ENCODE peak calls at places on chromosomes 16 and 17, in eight cellular contexts. G is GM23248, U is pancreas, S is IMR-90, I is heart left ventricle, M is bronchial epithelial cell, H is adrenal gland, B is Caco-2. O is an unnamed sample. For H3K27me3, the result is how much of the 10 kb centered on the place peaks cover.

GRCh38 chr17:32732900-32733299 is 144.0 kb downstream of the MYO1D start:
- DNase-seq in G (no peak), U (no peak), S (no peak), I (no peak), M (no peak), H (no peak), B (no peak), O (peak)

GRCh38 chr17:44546711-44547606 is 10.3 kb upstream of the FZD2 start:
- DNase-seq in G (peak), U (no peak), S (peak), I (no peak), M (peak), H (no peak), B (no peak), O (no peak)

GRCh38 chr16:88014201-88014781 is 63.1 kb downstream of the BANP start:
- DNase-seq in G (peak), U (no peak), S (peak), I (no peak), M (no peak), H (no peak), B (peak), O (peak)

GRCh38 chr17:9291912-9292562 is 270.7 kb downstream of the NTN1 start:
- DNase-seq in G (peak), U (peak), S (peak), I (peak), M (peak), H (peak), B (no peak), O (peak)

GRCh38 chr17:75616521-75617122 is 16.6 kb upstream of the SMIM5 start:
- DNase-seq in G (no peak), U (no peak), S (no peak), I (no peak), M (no peak), H (no peak), B (no peak), O (no peak)

GRCh38 chr16:89964201-89964600 is 15.6 kb downstream of the DEF8 start:
- DNase-seq in G (no peak), U (no peak), S (no peak), I (no peak), M (no peak), H (no peak), B (no peak), O (no peak)

GRCh38 chr16:19417640-19418039 is at the start of gene TMC5:
- DNase-seq in G (no peak), U (no peak), S (no peak), I (no peak), M (no peak), H (no peak), B (no peak), O (no peak)

GRCh38 chr16:87007907-87008306 is 309.3 kb downstream of the C16orf95 start:
- DNase-seq in G (no peak), U (no peak), S (no peak), I (no peak), M (no peak), H (no peak), B (no peak), O (no peak)

GRCh38 chr16:11629071-11630030 is 38.9 kb upstream of the SNN start:
- DNase-seq in G (no peak), U (peak), S (peak), I (peak), M (no peak), H (no peak), B (no peak), O (no peak)

GRCh38 chr17:67696347-67696746 is 21.4 kb upstream of the NOL11 start:
- DNase-seq in G (no peak), U (no peak), S (peak), I (no peak), M (peak), H (no peak), B (no peak), O (no peak)

GRCh38 chr17:81487487-81488275 is 24.9 kb downstream of the ACTG1 start:
- DNase-seq in G (peak), U (peak), S (peak), I (peak), M (no peak), H (peak), B (peak), O (no peak)

GRCh38 chr16:29876578-29877249 is 13.7 kb upstream of the CDIPT start:
- DNase-seq in G (peak), U (no peak), S (no peak), I (no peak), M (no peak), H (no peak), B (no peak), O (no peak)

GRCh38 chr16:80824623-80825364 is 20.4 kb upstream of the CDYL2 start:
- DNase-seq in G (peak), U (peak), S (peak), I (no peak), M (peak), H (peak), B (no peak), O (no peak)

GRCh38 chr16:29306953-29307597 is 99.4 kb downstream of the NPIPB11 start:
- DNase-seq in G (peak), U (no peak), S (peak), I (no peak), M (no peak), H (no peak), B (no peak), O (no peak)

GRCh38 chr16:77833906-77834599 is 45.7 kb downstream of the VAT1L start:
- DNase-seq in G (peak), U (no peak), S (peak), I (no peak), M (peak), H (no peak), B (no peak), O (no peak)

DNA sequence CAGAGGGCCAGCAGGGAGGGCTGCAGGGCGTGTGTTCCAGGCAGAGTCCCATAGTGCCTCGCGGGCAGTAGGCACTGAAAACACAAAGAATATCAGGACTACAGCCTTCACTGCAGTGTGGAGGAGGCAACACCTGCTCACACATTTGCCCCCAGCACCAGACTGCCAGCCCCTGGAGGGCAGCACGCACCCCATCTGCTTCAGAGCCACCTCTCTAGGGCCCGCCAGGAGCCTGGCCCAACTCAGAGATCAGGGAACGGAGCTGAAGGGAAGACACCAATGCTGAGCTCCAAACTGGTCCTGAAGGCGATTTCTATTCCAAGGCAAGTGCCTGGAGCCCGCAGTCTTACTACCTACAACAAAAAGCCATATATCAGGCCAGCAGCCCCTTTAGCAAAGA is 130.3 kb downstream of the ZNF423 start:
- DNase-seq in G (no peak), U (no peak), S (no peak), I (no peak), M (no peak), H (no peak), B (no peak), O (no peak)
- H3K27me3 ChIP-seq in G (under half), U (under half), S (under half), I (under half), M (under half), H (under half), B (under half), O (under half)

GRCh38 chr17:49439305-49439672 is 24.6 kb upstream of the PHB1 start:
- DNase-seq in G (no peak), U (no peak), S (no peak), I (no peak), M (no peak), H (no peak), B (peak), O (no peak)
- H3K4me3 ChIP-seq in G (no peak), U (no peak), S (no peak), I (no peak), M (no peak), H (no peak), B (no peak), O (no peak)

GRCh38 chr17:7234100-7235012 is at the start of gene DVL2:
- DNase-seq in G (peak), U (peak), S (peak), I (peak), M (peak), H (peak), B (peak), O (peak)
- H3K27me3 ChIP-seq in G (under half), U (under half), S (under half), I (under half), M (under half), H (under half), B (under half), O (under half)

GRCh38 chr17:64019486-64020067 is 856 bp downstream of the ICAM2 start:
- DNase-seq in G (no peak), U (no peak), S (no peak), I (no peak), M (no peak), H (peak), B (no peak), O (no peak)
- H3K4me3 ChIP-seq in G (no peak), U (peak), S (no peak), I (peak), M (no peak), H (no peak), B (no peak), O (peak)

DNA sequence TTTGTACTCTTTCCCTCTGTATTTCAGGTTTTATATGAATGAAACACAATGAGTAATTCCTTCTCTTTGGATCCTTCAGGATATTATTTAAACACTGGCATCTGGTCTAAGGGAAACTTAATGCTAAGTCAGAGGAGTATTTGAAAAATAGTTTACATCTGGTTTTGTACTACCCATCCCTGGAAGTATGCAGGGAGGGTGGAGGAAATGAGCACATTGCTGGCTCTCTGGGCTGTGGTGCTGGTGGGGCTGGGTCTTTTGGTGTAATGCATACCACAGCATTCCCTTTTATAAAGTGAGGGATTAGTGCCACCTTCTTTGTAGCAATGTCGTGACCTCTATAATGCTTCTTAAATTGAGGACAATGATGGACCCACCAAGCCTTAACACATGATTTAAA is 105.4 kb upstream of the AXIN2 start:
- DNase-seq in G (no peak), U (no peak), S (peak), I (no peak), M (no peak), H (no peak), B (no peak), O (no peak)
- H3K27me3 ChIP-seq in G (under half), U (under half), S (under half), I (under half), M (under half), H (under half), B (under half), O (under half)

DNA sequence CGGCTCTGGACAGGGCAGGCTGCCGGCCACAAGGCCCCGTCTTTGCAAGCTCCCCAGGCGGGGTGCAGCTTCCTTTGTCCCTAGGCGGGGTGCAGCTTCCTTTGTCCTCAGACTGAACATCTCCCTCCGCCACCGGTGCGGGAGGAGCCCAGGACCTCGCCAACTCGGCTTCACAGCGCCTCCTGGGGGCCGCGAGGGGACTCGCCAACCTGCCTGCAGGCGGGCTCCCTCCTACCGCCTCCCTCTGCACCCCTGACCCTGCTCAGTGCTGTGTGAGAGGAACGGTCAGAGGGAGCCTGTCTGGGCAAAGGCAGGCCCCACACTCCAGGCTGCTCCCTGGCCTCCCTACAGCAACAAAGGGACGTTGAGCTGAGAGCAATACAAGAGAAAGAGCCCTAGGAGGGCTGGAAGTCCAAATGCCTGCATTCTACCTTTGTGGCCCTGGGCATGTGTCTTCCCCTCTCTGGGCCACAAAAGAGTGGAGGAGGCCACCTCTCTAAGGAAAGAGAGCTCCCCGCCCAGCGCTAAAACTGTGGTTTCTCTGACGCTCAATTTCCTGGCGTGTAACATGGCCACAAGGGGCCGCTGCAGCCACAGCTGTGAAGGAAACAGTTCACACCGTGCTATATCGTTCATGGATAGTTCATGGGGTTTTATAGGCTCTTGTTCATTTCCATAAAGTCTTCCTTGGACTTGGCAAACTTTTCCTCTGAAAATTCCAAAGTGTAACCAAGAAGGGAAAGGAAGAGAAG is 20.9 kb upstream of the KRT19 start:
- DNase-seq in G (peak), U (peak), S (peak), I (peak), M (peak), H (peak), B (peak), O (peak)
- H3K4me3 ChIP-seq in G (no peak), U (peak), S (no peak), I (peak), M (peak), H (no peak), B (no peak), O (peak)

DNA sequence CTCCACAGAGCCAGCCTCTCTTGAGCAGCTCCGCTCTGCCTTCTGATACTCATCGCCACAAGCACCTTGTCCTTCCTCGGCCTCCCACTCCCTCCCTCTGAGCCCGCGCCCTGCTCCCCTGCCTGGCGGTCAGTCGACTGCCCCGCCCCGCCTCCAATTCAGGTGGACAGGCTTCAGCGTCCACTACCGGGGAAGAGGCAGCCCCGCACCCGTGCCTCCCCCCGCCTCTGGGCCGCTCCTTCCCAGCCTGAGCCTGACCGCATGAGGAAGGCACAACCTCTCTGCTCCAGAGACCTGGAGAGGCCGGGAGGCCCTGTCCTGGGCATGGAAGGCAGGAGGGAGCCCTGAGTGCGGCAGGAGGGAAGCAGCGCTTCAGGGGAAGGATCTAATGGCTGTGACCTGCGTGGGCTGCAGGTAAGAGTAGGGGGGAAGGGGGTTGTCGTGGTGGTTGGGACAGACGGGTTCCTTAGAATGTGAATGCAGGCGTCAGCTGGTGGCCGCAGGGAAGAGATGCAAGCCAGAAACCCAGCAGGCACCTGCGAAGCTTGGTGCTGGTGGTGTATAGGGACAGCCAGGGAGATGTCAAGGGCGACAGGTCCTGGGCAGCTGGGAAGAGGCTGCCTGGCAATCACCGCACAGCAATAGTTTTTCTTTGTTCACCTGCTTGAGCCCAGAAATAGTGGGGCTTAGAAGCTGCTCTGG is 3.0 kb upstream of the SLC6A4 start:
- DNase-seq in G (no peak), U (no peak), S (no peak), I (no peak), M (no peak), H (peak), B (no peak), O (no peak)
- H3K27me3 ChIP-seq in G (under half), U (under half), S (half or more), I (under half), M (under half), H (under half), B (under half), O (under half)

GRCh38 chr17:82542439-82542838 is 22.9 kb downstream of the FOXK2 start:
- DNase-seq in G (no peak), U (no peak), S (no peak), I (no peak), M (no peak), H (no peak), B (no peak), O (no peak)

GRCh38 chr17:82545071-82545462 is 25.5 kb downstream of the FOXK2 start:
- DNase-seq in G (peak), U (no peak), S (no peak), I (peak), M (no peak), H (no peak), B (no peak), O (no peak)

GRCh38 chr17:82547981-82548380 is 28.4 kb downstream of the FOXK2 start:
- DNase-seq in G (no peak), U (no peak), S (no peak), I (no peak), M (no peak), H (no peak), B (no peak), O (no peak)

GRCh38 chr17:82548681-82549303 is 29.3 kb downstream of the FOXK2 start:
- DNase-seq in G (no peak), U (no peak), S (no peak), I (peak), M (no peak), H (no peak), B (no peak), O (no peak)

DNA sequence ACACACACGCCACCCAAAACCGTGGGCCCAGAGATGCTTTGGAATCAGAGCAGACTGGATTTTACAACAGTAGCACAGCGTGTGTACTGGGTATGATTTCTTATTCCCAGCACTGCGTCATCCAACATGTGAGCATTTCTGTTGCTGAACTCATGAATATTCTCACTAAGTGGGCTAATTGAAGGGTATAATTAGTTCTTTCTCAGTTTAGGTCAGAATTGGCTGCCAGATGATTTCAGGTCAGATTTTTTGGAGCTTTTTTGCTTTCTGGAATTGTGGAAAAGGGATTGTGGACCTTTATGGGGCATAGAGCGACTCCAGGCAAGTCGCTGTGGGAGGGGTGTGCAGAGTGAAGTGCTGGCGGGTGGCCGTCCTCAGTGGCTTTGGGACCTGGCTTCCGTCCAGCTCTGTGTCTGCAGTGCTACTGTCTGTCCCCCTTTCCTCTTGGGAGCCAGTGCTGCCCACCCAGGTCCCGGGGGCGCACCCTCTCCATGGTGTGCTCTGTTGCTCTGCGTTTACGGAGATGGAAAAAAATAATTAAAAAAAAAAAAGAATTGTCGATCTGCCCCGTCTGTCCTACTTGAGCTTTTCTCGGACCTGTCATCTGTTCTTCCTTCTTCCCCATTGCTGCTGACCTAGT is 25.0 kb downstream of the FOXK2 start:
- DNase-seq in G (no peak), U (no peak), S (no peak), I (peak), M (no peak), H (no peak), B (no peak), O (no peak)
- H3K4me3 ChIP-seq in G (no peak), U (no peak), S (no peak), I (no peak), M (no peak), H (no peak), B (no peak), O (peak)

GRCh38 chr17:83113792-83114191 is 34.4 kb downstream of the METRNL start:
- DNase-seq in G (no peak), U (no peak), S (no peak), I (no peak), M (no peak), H (no peak), B (no peak), O (no peak)

GRCh38 chr17:83111516-83112282 is 32.3 kb downstream of the METRNL start:
- DNase-seq in G (no peak), U (no peak), S (no peak), I (no peak), M (no peak), H (no peak), B (no peak), O (no peak)

GRCh38 chr17:83115202-83115651 is 35.8 kb downstream of the METRNL start:
- DNase-seq in G (no peak), U (no peak), S (no peak), I (no peak), M (no peak), H (no peak), B (no peak), O (no peak)

GRCh38 chr17:83114706-83115105 is 35.3 kb downstream of the METRNL start:
- DNase-seq in G (no peak), U (no peak), S (no peak), I (no peak), M (no peak), H (no peak), B (no peak), O (no peak)

GRCh38 chr17:83113381-83113780 is 34.0 kb downstream of the METRNL start:
- DNase-seq in G (no peak), U (no peak), S (no peak), I (no peak), M (no peak), H (no peak), B (no peak), O (no peak)
- H3K27me3 ChIP-seq in G (under half), U (under half), S (under half), I (under half), M (under half), H (under half), B (under half), O (under half)

O was measured in dorsolateral prefrontal cortex.